ENCODE peak calls at places on chromosomes 11 and 22, in eight cellular contexts. One of them, this sample, is unnamed.

GRCh38 chr11:86537541-86538222 is 134.7 kb downstream of the ME3 start:
- DNase-seq in brain microvascular endothelial cell: peak
- DNase-seq in ovary: no peak
- DNase-seq in hepatocyte: no peak
- DNase-seq in neuronal stem cell: no peak
- DNase-seq in cardiac fibroblast: peak
- DNase-seq in fibroblast of villous mesenchyme: peak
- DNase-seq in K562: no peak
- DNase-seq in this sample: no peak

GRCh38 chr11:116586392-116586791 is 186.4 kb downstream of the BUD13 start:
- DNase-seq in brain microvascular endothelial cell: no peak
- DNase-seq in ovary: no peak
- DNase-seq in hepatocyte: no peak
- DNase-seq in neuronal stem cell: no peak
- DNase-seq in cardiac fibroblast: no peak
- DNase-seq in fibroblast of villous mesenchyme: no peak
- DNase-seq in K562: no peak
- DNase-seq in this sample: no peak

GRCh38 chr11:87425391-87425790 is 387.7 kb downstream of the TMEM135 start:
- DNase-seq in brain microvascular endothelial cell: peak
- DNase-seq in ovary: no peak
- DNase-seq in hepatocyte: no peak
- DNase-seq in neuronal stem cell: no peak
- DNase-seq in cardiac fibroblast: peak
- DNase-seq in fibroblast of villous mesenchyme: no peak
- DNase-seq in K562: no peak
- DNase-seq in this sample: no peak

GRCh38 chr11:72591785-72592490 is 82.3 kb downstream of the PDE2A start:
- DNase-seq in brain microvascular endothelial cell: no peak
- DNase-seq in ovary: no peak
- DNase-seq in hepatocyte: no peak
- DNase-seq in neuronal stem cell: no peak
- DNase-seq in cardiac fibroblast: no peak
- DNase-seq in fibroblast of villous mesenchyme: no peak
- DNase-seq in K562: no peak
- DNase-seq in this sample: no peak

GRCh38 chr22:17095538-17095937 is 10.7 kb downstream of the IL17RA start:
- DNase-seq in brain microvascular endothelial cell: no peak
- DNase-seq in ovary: no peak
- DNase-seq in hepatocyte: no peak
- DNase-seq in neuronal stem cell: no peak
- DNase-seq in cardiac fibroblast: peak
- DNase-seq in fibroblast of villous mesenchyme: no peak
- DNase-seq in K562: peak
- DNase-seq in this sample: no peak

GRCh38 chr11:829116-829945 is 1.6 kb downstream of the CRACR2B start:
- DNase-seq in brain microvascular endothelial cell: no peak
- DNase-seq in ovary: no peak
- DNase-seq in hepatocyte: no peak
- DNase-seq in neuronal stem cell: no peak
- DNase-seq in cardiac fibroblast: no peak
- DNase-seq in fibroblast of villous mesenchyme: no peak
- DNase-seq in K562: no peak
- DNase-seq in this sample: no peak

GRCh38 chr22:25804676-25805075 is 62.7 kb downstream of the MYO18B start:
- DNase-seq in brain microvascular endothelial cell: no peak
- DNase-seq in ovary: no peak
- DNase-seq in hepatocyte: no peak
- DNase-seq in neuronal stem cell: no peak
- DNase-seq in cardiac fibroblast: no peak
- DNase-seq in fibroblast of villous mesenchyme: no peak
- DNase-seq in K562: no peak
- DNase-seq in this sample: no peak

GRCh38 chr11:34264266-34265110 is 93.3 kb downstream of the ABTB2 start:
- DNase-seq in brain microvascular endothelial cell: no peak
- DNase-seq in ovary: no peak
- DNase-seq in hepatocyte: no peak
- DNase-seq in neuronal stem cell: no peak
- DNase-seq in cardiac fibroblast: no peak
- DNase-seq in fibroblast of villous mesenchyme: no peak
- DNase-seq in K562: no peak
- DNase-seq in this sample: no peak

GRCh38 chr22:41445171-41446056 is 1.2 kb downstream of the TOB2 start:
- DNase-seq in brain microvascular endothelial cell: no peak
- DNase-seq in ovary: peak
- DNase-seq in hepatocyte: peak
- DNase-seq in neuronal stem cell: peak
- DNase-seq in cardiac fibroblast: peak
- DNase-seq in fibroblast of villous mesenchyme: peak
- DNase-seq in K562: no peak
- DNase-seq in this sample: no peak

GRCh38 chr11:28836285-28837081 is 728.3 kb downstream of the METTL15 start:
- DNase-seq in brain microvascular endothelial cell: peak
- DNase-seq in ovary: no peak
- DNase-seq in hepatocyte: peak
- DNase-seq in neuronal stem cell: peak
- DNase-seq in cardiac fibroblast: peak
- DNase-seq in fibroblast of villous mesenchyme: peak
- DNase-seq in K562: no peak
- DNase-seq in this sample: peak

DNA sequence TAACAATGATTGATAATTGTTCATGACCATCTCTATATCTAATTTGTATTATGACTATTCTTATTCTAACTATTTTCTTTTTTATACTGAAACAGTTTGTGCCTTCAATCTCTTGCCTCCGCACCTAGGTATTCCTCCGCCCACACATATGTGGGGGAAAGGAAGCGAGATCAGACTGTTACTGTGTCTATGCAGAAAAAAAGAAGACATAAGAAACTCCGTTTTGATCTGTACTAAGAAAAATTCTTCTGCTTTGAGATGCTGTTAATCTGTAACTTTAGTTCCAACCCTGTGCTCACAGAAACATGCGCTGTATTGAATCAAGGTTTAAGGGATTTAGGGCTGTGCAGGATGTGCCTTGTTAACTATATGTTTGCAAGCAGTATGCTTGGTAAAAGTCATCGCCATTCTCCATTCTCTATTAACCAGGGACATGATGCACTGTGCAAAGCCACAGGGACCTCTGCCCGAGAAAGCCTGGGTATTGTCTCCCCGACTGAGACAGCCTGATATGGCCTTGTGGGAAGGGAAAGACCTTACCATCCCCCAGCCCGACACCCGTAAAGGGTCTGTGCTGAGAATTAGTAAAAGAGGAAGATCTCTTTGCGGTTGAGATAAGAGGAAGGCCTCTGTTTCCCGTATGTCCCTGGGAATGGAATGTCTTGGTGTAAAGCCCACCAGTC is 2.1 kb upstream of the SCYL1 start:
- DNase-seq in brain microvascular endothelial cell: no peak
- DNase-seq in ovary: no peak
- DNase-seq in hepatocyte: no peak
- DNase-seq in neuronal stem cell: no peak
- DNase-seq in cardiac fibroblast: no peak
- DNase-seq in fibroblast of villous mesenchyme: peak
- DNase-seq in K562: no peak
- DNase-seq in this sample: no peak
- H3K4me3 ChIP-seq in brain microvascular endothelial cell: no peak
- H3K4me3 ChIP-seq in ovary: no peak
- H3K4me3 ChIP-seq in hepatocyte: no peak
- H3K4me3 ChIP-seq in neuronal stem cell: no peak
- H3K4me3 ChIP-seq in cardiac fibroblast: no peak
- H3K4me3 ChIP-seq in fibroblast of villous mesenchyme: peak
- H3K4me3 ChIP-seq in K562: no peak
- H3K4me3 ChIP-seq in this sample: no peak

GRCh38 chr11:118045191-118045590 is 31.7 kb upstream of the TMPRSS4 start:
- DNase-seq in brain microvascular endothelial cell: no peak
- DNase-seq in ovary: no peak
- DNase-seq in hepatocyte: no peak
- DNase-seq in neuronal stem cell: no peak
- DNase-seq in cardiac fibroblast: no peak
- DNase-seq in fibroblast of villous mesenchyme: no peak
- DNase-seq in K562: no peak
- DNase-seq in this sample: no peak

GRCh38 chr11:118047749-118048148 is 29.1 kb upstream of the TMPRSS4 start:
- DNase-seq in brain microvascular endothelial cell: no peak
- DNase-seq in ovary: no peak
- DNase-seq in hepatocyte: no peak
- DNase-seq in neuronal stem cell: no peak
- DNase-seq in cardiac fibroblast: no peak
- DNase-seq in fibroblast of villous mesenchyme: no peak
- DNase-seq in K562: no peak
- DNase-seq in this sample: no peak

GRCh38 chr11:118048472-118049370 is 28.2 kb upstream of the TMPRSS4 start:
- DNase-seq in brain microvascular endothelial cell: no peak
- DNase-seq in ovary: no peak
- DNase-seq in hepatocyte: no peak
- DNase-seq in neuronal stem cell: no peak
- DNase-seq in cardiac fibroblast: no peak
- DNase-seq in fibroblast of villous mesenchyme: peak
- DNase-seq in K562: no peak
- DNase-seq in this sample: no peak

GRCh38 chr11:118046964-118047700 is 29.7 kb upstream of the TMPRSS4 start:
- DNase-seq in brain microvascular endothelial cell: no peak
- DNase-seq in ovary: no peak
- DNase-seq in hepatocyte: no peak
- DNase-seq in neuronal stem cell: no peak
- DNase-seq in cardiac fibroblast: no peak
- DNase-seq in fibroblast of villous mesenchyme: no peak
- DNase-seq in K562: no peak
- DNase-seq in this sample: no peak

DNA sequence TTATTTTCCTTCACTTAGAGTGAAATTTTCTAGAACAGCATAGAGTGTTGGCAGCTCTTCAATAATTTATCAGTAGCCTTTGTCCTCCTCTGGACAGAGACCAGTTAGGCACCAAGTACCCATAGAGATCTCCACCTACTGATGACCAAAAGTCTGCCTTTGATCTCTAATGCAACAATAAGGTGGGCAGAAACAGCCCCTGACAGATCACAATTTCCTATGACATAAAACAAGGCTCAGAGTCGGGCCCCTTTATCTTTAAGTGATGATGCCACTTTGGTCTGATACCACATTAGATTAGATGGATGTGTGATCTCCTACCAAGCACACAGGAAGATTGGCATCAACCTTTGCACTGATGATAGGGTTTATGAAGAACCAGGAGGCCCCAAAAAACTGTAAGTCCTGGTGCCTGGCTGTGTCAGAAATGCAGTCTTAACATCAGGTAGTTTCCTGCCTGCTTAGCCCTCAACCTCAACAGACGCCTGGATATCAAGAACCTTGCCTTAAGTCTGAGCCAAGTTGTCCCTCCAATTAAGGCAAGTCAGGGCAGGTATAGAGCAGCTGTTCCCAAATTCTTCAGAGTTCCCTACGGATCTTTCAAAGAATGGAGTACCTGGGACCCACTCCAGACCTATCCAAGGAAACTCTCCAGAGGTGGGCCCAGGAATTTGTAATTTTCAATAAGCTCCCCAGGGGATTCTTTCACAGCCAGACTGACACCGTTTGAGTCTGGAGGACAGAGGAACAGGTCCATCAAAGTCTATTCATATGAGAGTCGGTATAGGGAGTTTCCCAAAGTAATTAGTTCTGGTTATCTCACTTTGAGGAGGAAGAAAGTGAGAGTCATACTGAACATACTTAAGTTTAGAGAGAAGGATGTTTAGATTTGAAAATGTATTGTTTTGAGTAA is 30.6 kb upstream of the TMPRSS4 start:
- DNase-seq in brain microvascular endothelial cell: no peak
- DNase-seq in ovary: no peak
- DNase-seq in hepatocyte: no peak
- DNase-seq in neuronal stem cell: no peak
- DNase-seq in cardiac fibroblast: no peak
- DNase-seq in fibroblast of villous mesenchyme: no peak
- DNase-seq in K562: no peak
- DNase-seq in this sample: no peak
- H3K4me3 ChIP-seq in brain microvascular endothelial cell: no peak
- H3K4me3 ChIP-seq in ovary: no peak
- H3K4me3 ChIP-seq in hepatocyte: no peak
- H3K4me3 ChIP-seq in neuronal stem cell: no peak
- H3K4me3 ChIP-seq in cardiac fibroblast: no peak
- H3K4me3 ChIP-seq in fibroblast of villous mesenchyme: no peak
- H3K4me3 ChIP-seq in K562: no peak
- H3K4me3 ChIP-seq in this sample: no peak

GRCh38 chr11:77725433-77725832 is 87.8 kb upstream of the CLNS1A start:
- DNase-seq in brain microvascular endothelial cell: no peak
- DNase-seq in ovary: no peak
- DNase-seq in hepatocyte: no peak
- DNase-seq in neuronal stem cell: no peak
- DNase-seq in cardiac fibroblast: no peak
- DNase-seq in fibroblast of villous mesenchyme: no peak
- DNase-seq in K562: no peak
- DNase-seq in this sample: no peak
- H3K4me3 ChIP-seq in brain microvascular endothelial cell: no peak
- H3K4me3 ChIP-seq in ovary: no peak
- H3K4me3 ChIP-seq in hepatocyte: no peak
- H3K4me3 ChIP-seq in neuronal stem cell: no peak
- H3K4me3 ChIP-seq in cardiac fibroblast: no peak
- H3K4me3 ChIP-seq in fibroblast of villous mesenchyme: no peak
- H3K4me3 ChIP-seq in K562: no peak
- H3K4me3 ChIP-seq in this sample: no peak

DNA sequence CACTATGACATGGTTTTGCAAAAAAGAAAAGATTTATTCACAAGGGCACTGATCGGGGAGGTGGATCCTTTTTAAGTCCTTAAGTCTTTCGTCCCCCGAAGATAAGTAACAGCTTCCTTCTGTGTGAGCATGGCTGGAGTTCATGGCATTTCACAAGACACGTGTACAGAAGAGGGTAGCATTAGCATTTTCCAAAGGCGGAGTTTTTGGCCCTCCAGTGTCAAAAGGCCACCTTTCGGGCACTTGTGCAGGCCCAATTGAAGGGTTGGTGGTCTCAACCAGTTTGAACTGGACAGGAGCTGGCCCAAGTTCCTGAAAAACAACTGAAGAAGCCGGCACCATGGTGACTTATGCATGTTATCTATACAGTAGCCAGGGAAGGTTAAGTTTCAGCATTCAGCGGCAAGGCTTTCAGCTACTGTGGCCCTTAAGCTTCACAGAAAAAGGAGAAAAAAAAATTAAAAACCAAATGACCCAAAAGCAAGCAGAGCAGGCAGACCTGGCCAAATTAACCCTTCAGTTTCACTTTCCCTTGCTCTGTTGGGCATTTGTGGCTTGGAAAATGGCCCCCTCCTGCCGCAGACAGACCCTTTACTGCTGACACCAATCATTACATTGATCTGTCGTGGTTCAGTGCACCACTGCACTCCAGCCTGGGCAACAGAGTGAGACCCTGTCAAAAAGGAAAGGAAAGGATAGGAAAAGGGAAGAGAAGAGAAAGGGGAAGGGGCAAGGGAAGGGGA is 18.7 kb downstream of the ZNF74 start:
- DNase-seq in brain microvascular endothelial cell: no peak
- DNase-seq in ovary: no peak
- DNase-seq in hepatocyte: no peak
- DNase-seq in neuronal stem cell: no peak
- DNase-seq in cardiac fibroblast: no peak
- DNase-seq in fibroblast of villous mesenchyme: no peak
- DNase-seq in K562: no peak
- DNase-seq in this sample: no peak
- H3K4me3 ChIP-seq in brain microvascular endothelial cell: no peak
- H3K4me3 ChIP-seq in ovary: no peak
- H3K4me3 ChIP-seq in hepatocyte: no peak
- H3K4me3 ChIP-seq in neuronal stem cell: no peak
- H3K4me3 ChIP-seq in cardiac fibroblast: no peak
- H3K4me3 ChIP-seq in fibroblast of villous mesenchyme: no peak
- H3K4me3 ChIP-seq in K562: no peak
- H3K4me3 ChIP-seq in this sample: no peak

GRCh38 chr11:120457996-120458395 is 53.6 kb upstream of the GRIK4 start:
- DNase-seq in brain microvascular endothelial cell: no peak
- DNase-seq in ovary: no peak
- DNase-seq in hepatocyte: no peak
- DNase-seq in neuronal stem cell: no peak
- DNase-seq in cardiac fibroblast: peak
- DNase-seq in fibroblast of villous mesenchyme: peak
- DNase-seq in K562: no peak
- DNase-seq in this sample: no peak

GRCh38 chr11:120455487-120455886 is 56.1 kb upstream of the GRIK4 start:
- DNase-seq in brain microvascular endothelial cell: no peak
- DNase-seq in ovary: no peak
- DNase-seq in hepatocyte: no peak
- DNase-seq in neuronal stem cell: no peak
- DNase-seq in cardiac fibroblast: no peak
- DNase-seq in fibroblast of villous mesenchyme: no peak
- DNase-seq in K562: no peak
- DNase-seq in this sample: no peak
- H3K4me3 ChIP-seq in brain microvascular endothelial cell: no peak
- H3K4me3 ChIP-seq in ovary: no peak
- H3K4me3 ChIP-seq in hepatocyte: no peak
- H3K4me3 ChIP-seq in neuronal stem cell: no peak
- H3K4me3 ChIP-seq in cardiac fibroblast: no peak
- H3K4me3 ChIP-seq in fibroblast of villous mesenchyme: no peak
- H3K4me3 ChIP-seq in K562: no peak
- H3K4me3 ChIP-seq in this sample: no peak

This sample was measured in skeletal muscle cell.